ENCODE peak calls at places on chromosome 13, in four cellular contexts. One of them, this sample, is unnamed.

GRCh38 chr13:46197299-46197975 is 14.3 kb upstream of the LRRC63 start:
- DNase-seq in HepG2: no peak
- DNase-seq in K562: no peak
- DNase-seq in GM12878: no peak
- DNase-seq in this sample: no peak

GRCh38 chr13:84684804-84685203 is 802.5 kb upstream of the SLITRK1 start:
- DNase-seq in GM12878: no peak
- DNase-seq in K562: no peak
- DNase-seq in HepG2: no peak
- DNase-seq in this sample: no peak

GRCh38 chr13:103142091-103142594 is 75.9 kb upstream of the SLC10A2 start:
- DNase-seq in K562: no peak
- DNase-seq in GM12878: no peak
- DNase-seq in HepG2: no peak
- DNase-seq in this sample: no peak

GRCh38 chr13:50449465-50449864 is 394.0 kb downstream of the DLEU7 start:
- DNase-seq in HepG2: no peak
- DNase-seq in GM12878: no peak
- DNase-seq in K562: no peak
- DNase-seq in this sample: peak; percentile 72

GRCh38 chr13:33494596-33495214 is 209.2 kb upstream of the STARD13 start:
- DNase-seq in K562: peak; percentile 5
- DNase-seq in GM12878: no peak
- DNase-seq in HepG2: peak; percentile 40
- DNase-seq in this sample: peak; percentile 99

GRCh38 chr13:49219647-49220034 is 497 bp upstream of the MLNR start:
- DNase-seq in K562: no peak
- DNase-seq in GM12878: no peak
- DNase-seq in HepG2: peak; percentile 43
- DNase-seq in this sample: peak; percentile 15

GRCh38 chr13:46871557-46871956 is 25.3 kb downstream of the HTR2A start:
- DNase-seq in K562: no peak
- DNase-seq in GM12878: no peak
- DNase-seq in HepG2: no peak
- DNase-seq in this sample: no peak

GRCh38 chr13:44853641-44854040 is 135.6 kb downstream of the NUFIP1 start:
- DNase-seq in HepG2: peak; percentile 90
- DNase-seq in GM12878: no peak
- DNase-seq in K562: no peak
- DNase-seq in this sample: peak; percentile 23

GRCh38 chr13:30421093-30422055 is 919 bp upstream of the UBE2L5 start:
- DNase-seq in GM12878: no peak
- DNase-seq in K562: peak; percentile 54
- DNase-seq in HepG2: no peak
- DNase-seq in this sample: peak; percentile 81

GRCh38 chr13:53104120-53104519 is 75.5 kb downstream of the OLFM4 start:
- DNase-seq in HepG2: no peak
- DNase-seq in K562: no peak
- DNase-seq in GM12878: no peak
- DNase-seq in this sample: no peak

GRCh38 chr13:29106651-29107050 is 286.5 kb downstream of the MTUS2 start:
- DNase-seq in K562: no peak
- DNase-seq in GM12878: no peak
- DNase-seq in HepG2: no peak
- DNase-seq in this sample: no peak

GRCh38 chr13:96091164-96091931 is 1.4 kb downstream of the HS6ST3 start:
- DNase-seq in K562: no peak
- DNase-seq in HepG2: no peak
- DNase-seq in GM12878: no peak
- DNase-seq in this sample: peak; percentile 12

GRCh38 chr13:51457086-51457485 is 4.2 kb upstream of the INTS6 start:
- DNase-seq in K562: no peak
- DNase-seq in HepG2: no peak
- DNase-seq in GM12878: no peak
- DNase-seq in this sample: no peak

GRCh38 chr13:44448875-44449274 is 75.3 kb downstream of the SERP2 start:
- DNase-seq in HepG2: no peak
- DNase-seq in GM12878: no peak
- DNase-seq in K562: no peak
- DNase-seq in this sample: no peak

GRCh38 chr13:90686438-90686837 is 661.0 kb upstream of the MIR17HG start:
- DNase-seq in GM12878: no peak
- DNase-seq in K562: no peak
- DNase-seq in HepG2: no peak
- DNase-seq in this sample: no peak

GRCh38 chr13:69474286-69474685 is 633.3 kb upstream of the ATXN8OS start:
- DNase-seq in K562: no peak
- DNase-seq in HepG2: no peak
- DNase-seq in GM12878: no peak
- DNase-seq in this sample: no peak

GRCh38 chr13:84126671-84127171 is 244.4 kb upstream of the SLITRK1 start:
- DNase-seq in GM12878: peak; percentile 20
- DNase-seq in K562: no peak
- DNase-seq in HepG2: no peak
- DNase-seq in this sample: no peak

GRCh38 chr13:84607614-84608013 is 725.3 kb upstream of the SLITRK1 start:
- DNase-seq in GM12878: no peak
- DNase-seq in K562: no peak
- DNase-seq in HepG2: no peak
- DNase-seq in this sample: no peak

GRCh38 chr13:45695198-45695730 is 6.9 kb upstream of the CBY2 start:
- DNase-seq in HepG2: no peak
- DNase-seq in GM12878: peak; percentile 68
- DNase-seq in K562: no peak
- DNase-seq in this sample: no peak

GRCh38 chr13:75705395-75705794 is 69.3 kb downstream of the LMO7 start:
- DNase-seq in HepG2: no peak
- DNase-seq in K562: no peak
- DNase-seq in GM12878: no peak
- DNase-seq in this sample: peak; percentile 75

GRCh38 chr13:48944221-48944620 is 31.5 kb upstream of the FNDC3A start:
- DNase-seq in GM12878: no peak
- DNase-seq in HepG2: no peak
- DNase-seq in K562: no peak
- DNase-seq in this sample: no peak

GRCh38 chr13:101306773-101307172 is 109.5 kb downstream of the NALCN start:
- DNase-seq in HepG2: no peak
- DNase-seq in K562: no peak
- DNase-seq in GM12878: no peak
- DNase-seq in this sample: no peak

GRCh38 chr13:61111529-61111928 is 304.1 kb downstream of the PCDH20 start:
- DNase-seq in K562: no peak
- DNase-seq in GM12878: no peak
- DNase-seq in HepG2: no peak
- DNase-seq in this sample: no peak

GRCh38 chr13:50393641-50394040 is 378.4 kb downstream of the KCNRG start:
- DNase-seq in HepG2: no peak
- DNase-seq in K562: no peak
- DNase-seq in GM12878: no peak
- DNase-seq in this sample: no peak

GRCh38 chr13:113958373-113958772 is 15.5 kb downstream of the C13orf46 start:
- DNase-seq in HepG2: no peak
- DNase-seq in K562: no peak
- DNase-seq in GM12878: no peak
- DNase-seq in this sample: no peak

GRCh38 chr13:110965038-110965754 is 50.3 kb upstream of the ANKRD10 start:
- DNase-seq in GM12878: peak; percentile 79
- DNase-seq in HepG2: peak; percentile 68
- DNase-seq in K562: peak; percentile 46
- DNase-seq in this sample: peak; percentile 28
- TF ChIP-seq MYC in GM12878: no peak
- TF ChIP-seq MYC in HepG2: no peak
- TF ChIP-seq MYC in K562: peak; percentile 37
- TF ChIP-seq MYC in this sample: no peak

DNA sequence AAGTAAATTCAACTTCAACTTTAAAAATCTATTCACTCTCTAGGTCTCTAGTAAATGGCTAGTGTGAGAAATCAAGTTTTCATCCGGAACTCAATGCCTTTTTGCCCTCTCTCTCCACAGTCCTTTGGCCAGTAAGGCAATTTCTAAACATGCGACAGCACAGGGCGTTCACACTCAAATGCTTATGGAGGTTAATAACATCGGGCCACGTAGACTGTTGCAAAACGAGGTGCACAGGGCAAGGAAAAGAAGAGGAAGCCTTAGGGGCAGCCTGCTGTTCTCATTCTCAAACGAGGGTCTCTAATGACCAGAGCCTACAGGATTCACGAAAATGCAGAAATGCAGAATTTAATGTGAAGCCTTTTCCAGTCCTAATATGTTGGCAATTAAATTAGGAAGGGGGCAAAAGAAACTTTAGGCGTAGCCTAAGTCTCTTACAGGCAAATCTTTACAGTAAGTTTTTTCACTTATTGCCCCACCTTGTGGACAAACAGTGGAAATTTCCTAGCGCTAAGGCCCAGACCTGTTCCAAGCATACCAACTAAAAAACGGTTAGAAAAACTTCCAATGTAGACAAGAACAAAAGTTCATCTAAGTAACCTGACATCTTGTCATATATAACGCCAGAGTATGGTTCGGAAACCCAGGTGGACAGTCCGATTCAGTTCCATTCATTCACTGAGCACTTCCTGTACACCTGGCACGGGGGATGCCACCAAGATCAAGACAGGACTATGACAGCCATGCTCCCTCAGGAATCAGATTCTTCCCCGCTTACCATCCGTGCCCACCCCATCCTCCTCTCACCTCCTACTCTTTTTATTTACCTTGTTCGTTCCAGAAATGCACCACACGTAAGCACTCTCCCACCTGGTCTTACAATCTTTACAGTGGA is 5.1 kb downstream of the ZAR1L start:
- DNase-seq in K562: peak; percentile 14
- DNase-seq in GM12878: no peak
- DNase-seq in HepG2: peak; percentile 65
- DNase-seq in this sample: peak; percentile 72
- TF ChIP-seq MAX in K562: no peak
- TF ChIP-seq MAX in GM12878: no peak
- TF ChIP-seq MAX in HepG2: no peak
- TF ChIP-seq MAX in this sample: no peak

DNA sequence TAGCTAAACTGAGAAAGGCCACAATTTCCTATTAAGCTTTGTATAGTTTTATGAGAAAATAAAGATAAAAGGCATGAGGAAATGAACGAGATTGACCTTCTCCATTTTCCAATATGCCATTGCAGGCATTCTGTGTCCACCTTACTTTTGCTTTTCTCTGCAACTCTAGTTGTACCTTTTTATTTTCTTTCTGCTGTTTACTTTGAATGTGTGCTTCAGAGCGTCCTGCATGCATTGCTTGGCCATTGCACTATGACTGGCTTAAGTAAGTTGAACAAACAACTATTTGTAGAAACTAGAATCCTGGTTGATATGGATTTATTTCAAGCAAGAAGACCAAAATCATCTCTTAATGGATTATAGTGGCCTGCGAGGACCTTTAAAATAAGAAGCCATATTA is 510.3 kb downstream of the GPC6 start:
- DNase-seq in GM12878: no peak
- DNase-seq in K562: no peak
- DNase-seq in HepG2: no peak
- DNase-seq in this sample: no peak
- TF ChIP-seq POLR2AphosphoS5 in GM12878: no peak
- TF ChIP-seq POLR2AphosphoS5 in K562: no peak
- TF ChIP-seq POLR2AphosphoS5 in HepG2: no peak
- TF ChIP-seq POLR2AphosphoS5 in this sample: no peak

DNA sequence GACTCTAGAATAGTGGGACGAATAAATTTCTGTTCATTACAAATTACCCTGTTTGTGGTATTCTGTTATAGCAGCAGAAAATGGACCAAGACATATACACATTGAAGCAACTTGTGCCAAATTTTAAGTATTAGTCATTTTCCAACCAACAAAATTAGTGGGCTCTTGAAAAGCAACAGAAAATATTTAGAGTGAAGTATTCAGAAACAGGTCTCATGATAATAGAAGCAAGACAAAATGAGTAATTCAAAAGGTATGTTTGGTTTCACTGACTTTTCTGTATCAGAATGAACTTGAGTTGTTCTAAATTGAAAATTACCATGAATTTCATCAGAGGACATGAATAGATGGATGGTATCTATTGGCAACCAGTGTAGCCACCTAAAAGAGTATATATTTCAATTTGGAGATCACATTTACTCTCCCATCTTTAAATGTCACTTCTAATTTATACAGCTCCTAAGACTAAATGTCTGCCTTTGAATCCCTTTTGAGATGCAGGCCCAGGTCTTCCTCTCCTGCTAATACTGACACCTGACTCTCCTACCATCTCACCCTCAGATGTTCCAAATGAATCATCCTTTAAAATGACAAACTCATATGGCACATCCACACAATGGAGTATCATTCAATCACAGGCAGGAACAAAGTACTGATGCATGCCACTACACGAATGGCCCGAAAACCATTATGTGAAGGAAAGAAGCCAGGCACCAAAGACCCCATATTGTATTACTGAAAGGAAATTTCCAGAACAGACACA is 40.7 kb upstream of the DOCK9 start:
- DNase-seq in GM12878: no peak
- DNase-seq in HepG2: no peak
- DNase-seq in K562: no peak
- DNase-seq in this sample: no peak
- TF ChIP-seq MYC in GM12878: no peak
- TF ChIP-seq MYC in HepG2: no peak
- TF ChIP-seq MYC in K562: no peak
- TF ChIP-seq MYC in this sample: no peak

DNA sequence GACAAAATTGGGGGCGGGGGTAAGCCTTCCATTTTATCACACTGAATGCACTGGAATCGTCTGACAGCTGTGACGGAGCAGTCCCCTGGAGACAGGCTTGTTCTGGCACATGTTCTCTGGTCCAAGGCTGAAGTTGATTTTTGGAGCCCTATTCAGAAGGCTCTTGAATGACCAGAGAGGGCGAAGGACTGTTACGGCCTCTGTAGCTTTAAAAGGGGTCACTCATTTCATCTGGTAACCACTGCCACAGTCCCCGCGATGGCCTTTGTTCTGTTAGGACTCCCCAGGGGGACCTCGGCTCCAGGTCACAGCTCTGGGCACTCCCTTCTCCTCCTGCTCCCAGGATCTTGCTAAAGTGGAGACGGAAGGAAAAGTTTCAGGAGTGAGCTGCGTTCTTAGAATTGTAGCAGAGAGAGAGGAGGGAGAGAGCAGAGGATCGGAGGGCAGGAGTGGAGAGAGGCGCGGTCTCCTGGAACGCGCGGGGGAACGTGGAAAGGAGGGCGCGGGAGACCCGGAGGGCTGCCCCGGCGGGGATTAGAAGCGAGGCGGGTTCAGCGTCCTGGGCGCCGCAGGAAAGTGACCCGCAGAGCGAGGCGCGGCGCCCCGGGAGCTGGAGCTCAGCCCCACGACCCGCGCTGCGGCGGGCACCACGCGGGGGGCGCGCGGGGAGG is 134.3 kb upstream of the MYO16 start:
- DNase-seq in HepG2: no peak
- DNase-seq in GM12878: no peak
- DNase-seq in K562: no peak
- DNase-seq in this sample: no peak
- TF ChIP-seq MAX in HepG2: no peak
- TF ChIP-seq MAX in GM12878: no peak
- TF ChIP-seq MAX in K562: no peak
- TF ChIP-seq MAX in this sample: no peak

GRCh38 chr13:42239644-42240043 is 32.3 kb upstream of the AKAP11 start:
- DNase-seq in K562: no peak
- DNase-seq in GM12878: no peak
- DNase-seq in HepG2: no peak
- DNase-seq in this sample: no peak
- TF ChIP-seq POLR2AphosphoS5 in K562: no peak
- TF ChIP-seq POLR2AphosphoS5 in GM12878: no peak
- TF ChIP-seq POLR2AphosphoS5 in HepG2: no peak
- TF ChIP-seq POLR2AphosphoS5 in this sample: no peak